ENCODE peak calls at places on chromosomes 11 and 22, in six cellular contexts. One of them, this sample, is unnamed.

GRCh38 chr11:14422052-14422813 is 63.2 kb upstream of the RRAS2 start:
- DNase-seq in prostate gland: peak; percentile 22
- DNase-seq in WTC11: peak; percentile 69
- DNase-seq in CD4-positive, alpha-beta T cell: no peak
- DNase-seq in GM12865: no peak
- DNase-seq in heart left ventricle: peak; percentile 90
- DNase-seq in this sample: no peak

GRCh38 chr22:37186228-37186996 is 1.6 kb downstream of the C1QTNF6 start:
- DNase-seq in prostate gland: no peak
- DNase-seq in WTC11: no peak
- DNase-seq in CD4-positive, alpha-beta T cell: no peak
- DNase-seq in GM12865: peak; percentile 93
- DNase-seq in heart left ventricle: peak; percentile 46
- DNase-seq in this sample: peak; percentile 83

GRCh38 chr11:3188496-3189192 is 23.5 kb upstream of the OSBPL5 start:
- DNase-seq in prostate gland: no peak
- DNase-seq in WTC11: no peak
- DNase-seq in CD4-positive, alpha-beta T cell: peak; percentile 14
- DNase-seq in GM12865: no peak
- DNase-seq in heart left ventricle: no peak
- DNase-seq in this sample: no peak

GRCh38 chr11:69841859-69842698 is 22.9 kb upstream of the FGF3 start:
- DNase-seq in prostate gland: no peak
- DNase-seq in WTC11: peak; percentile 65
- DNase-seq in CD4-positive, alpha-beta T cell: peak; percentile 32
- DNase-seq in GM12865: peak; percentile 35
- DNase-seq in heart left ventricle: no peak
- DNase-seq in this sample: peak; percentile 57

GRCh38 chr11:26717761-26718160 is 4.1 kb downstream of the SLC5A12 start:
- DNase-seq in prostate gland: no peak
- DNase-seq in WTC11: no peak
- DNase-seq in CD4-positive, alpha-beta T cell: no peak
- DNase-seq in GM12865: no peak
- DNase-seq in heart left ventricle: no peak
- DNase-seq in this sample: no peak

GRCh38 chr11:15535414-15535813 is 420.7 kb downstream of the INSC start:
- DNase-seq in prostate gland: no peak
- DNase-seq in WTC11: no peak
- DNase-seq in CD4-positive, alpha-beta T cell: no peak
- DNase-seq in GM12865: no peak
- DNase-seq in heart left ventricle: no peak
- DNase-seq in this sample: no peak

GRCh38 chr11:17646451-17647145 is 72.8 kb upstream of the MYOD1 start:
- DNase-seq in prostate gland: no peak
- DNase-seq in WTC11: no peak
- DNase-seq in CD4-positive, alpha-beta T cell: no peak
- DNase-seq in GM12865: no peak
- DNase-seq in heart left ventricle: no peak
- DNase-seq in this sample: peak; percentile 2

GRCh38 chr11:77074205-77074604 is 7.4 kb downstream of the CAPN5 start:
- DNase-seq in prostate gland: no peak
- DNase-seq in WTC11: no peak
- DNase-seq in CD4-positive, alpha-beta T cell: no peak
- DNase-seq in GM12865: no peak
- DNase-seq in heart left ventricle: no peak
- DNase-seq in this sample: no peak

GRCh38 chr11:47750725-47751124 is 16.4 kb downstream of the FNBP4 start:
- DNase-seq in prostate gland: no peak
- DNase-seq in WTC11: no peak
- DNase-seq in CD4-positive, alpha-beta T cell: no peak
- DNase-seq in GM12865: no peak
- DNase-seq in heart left ventricle: no peak
- DNase-seq in this sample: no peak

GRCh38 chr11:107699371-107700348 is 12.2 kb downstream of the SLN start:
- DNase-seq in prostate gland: no peak
- DNase-seq in WTC11: no peak
- DNase-seq in CD4-positive, alpha-beta T cell: no peak
- DNase-seq in GM12865: no peak
- DNase-seq in heart left ventricle: no peak
- DNase-seq in this sample: no peak

GRCh38 chr22:47632646-47633045 is 870.2 kb downstream of the TBC1D22A start:
- DNase-seq in prostate gland: no peak
- DNase-seq in WTC11: no peak
- DNase-seq in CD4-positive, alpha-beta T cell: no peak
- DNase-seq in GM12865: no peak
- DNase-seq in heart left ventricle: no peak
- DNase-seq in this sample: no peak

GRCh38 chr11:13140028-13140870 is 131.1 kb downstream of the RASSF10 start:
- DNase-seq in prostate gland: no peak
- DNase-seq in WTC11: no peak
- DNase-seq in CD4-positive, alpha-beta T cell: no peak
- DNase-seq in GM12865: peak; percentile 63
- DNase-seq in heart left ventricle: no peak
- DNase-seq in this sample: no peak

GRCh38 chr22:29165336-29166060 is 40.2 kb upstream of the EMID1 start:
- DNase-seq in prostate gland: no peak
- DNase-seq in WTC11: no peak
- DNase-seq in CD4-positive, alpha-beta T cell: no peak
- DNase-seq in GM12865: peak; percentile 17
- DNase-seq in heart left ventricle: peak; percentile 19
- DNase-seq in this sample: no peak

GRCh38 chr22:36234919-36235318 is 4.4 kb downstream of the APOL2 start:
- DNase-seq in prostate gland: no peak
- DNase-seq in WTC11: no peak
- DNase-seq in CD4-positive, alpha-beta T cell: no peak
- DNase-seq in GM12865: no peak
- DNase-seq in heart left ventricle: no peak
- DNase-seq in this sample: no peak

GRCh38 chr22:49534386-49534785 is 293.3 kb downstream of the BRD1 start:
- DNase-seq in prostate gland: no peak
- DNase-seq in WTC11: peak; percentile 11
- DNase-seq in CD4-positive, alpha-beta T cell: peak; percentile 25
- DNase-seq in GM12865: no peak
- DNase-seq in heart left ventricle: peak; percentile 57
- DNase-seq in this sample: no peak

GRCh38 chr11:86245369-86246292 is 1.1 kb downstream of the EED start:
- DNase-seq in prostate gland: no peak
- DNase-seq in WTC11: no peak
- DNase-seq in CD4-positive, alpha-beta T cell: no peak
- DNase-seq in GM12865: peak; percentile 62
- DNase-seq in heart left ventricle: no peak
- DNase-seq in this sample: peak; percentile 26

GRCh38 chr11:91231226-91231625 is 993.4 kb upstream of the FAT3 start:
- DNase-seq in prostate gland: no peak
- DNase-seq in WTC11: no peak
- DNase-seq in CD4-positive, alpha-beta T cell: no peak
- DNase-seq in GM12865: no peak
- DNase-seq in heart left ventricle: no peak
- DNase-seq in this sample: no peak

GRCh38 chr22:17912942-17913704 is 111.2 kb downstream of the MICAL3 start:
- DNase-seq in prostate gland: no peak
- DNase-seq in WTC11: no peak
- DNase-seq in CD4-positive, alpha-beta T cell: no peak
- DNase-seq in GM12865: no peak
- DNase-seq in heart left ventricle: no peak
- DNase-seq in this sample: no peak

GRCh38 chr22:17911887-17912286 is 112.5 kb downstream of the MICAL3 start:
- DNase-seq in prostate gland: no peak
- DNase-seq in WTC11: no peak
- DNase-seq in CD4-positive, alpha-beta T cell: no peak
- DNase-seq in GM12865: no peak
- DNase-seq in heart left ventricle: no peak
- DNase-seq in this sample: no peak

GRCh38 chr22:17911312-17911705 is 113.1 kb downstream of the MICAL3 start:
- DNase-seq in prostate gland: no peak
- DNase-seq in WTC11: no peak
- DNase-seq in CD4-positive, alpha-beta T cell: no peak
- DNase-seq in GM12865: no peak
- DNase-seq in heart left ventricle: no peak
- DNase-seq in this sample: no peak

GRCh38 chr22:17907731-17908051 is 116.7 kb downstream of the MICAL3 start:
- DNase-seq in prostate gland: no peak
- DNase-seq in WTC11: no peak
- DNase-seq in CD4-positive, alpha-beta T cell: no peak
- DNase-seq in GM12865: no peak
- DNase-seq in heart left ventricle: no peak
- DNase-seq in this sample: no peak

DNA sequence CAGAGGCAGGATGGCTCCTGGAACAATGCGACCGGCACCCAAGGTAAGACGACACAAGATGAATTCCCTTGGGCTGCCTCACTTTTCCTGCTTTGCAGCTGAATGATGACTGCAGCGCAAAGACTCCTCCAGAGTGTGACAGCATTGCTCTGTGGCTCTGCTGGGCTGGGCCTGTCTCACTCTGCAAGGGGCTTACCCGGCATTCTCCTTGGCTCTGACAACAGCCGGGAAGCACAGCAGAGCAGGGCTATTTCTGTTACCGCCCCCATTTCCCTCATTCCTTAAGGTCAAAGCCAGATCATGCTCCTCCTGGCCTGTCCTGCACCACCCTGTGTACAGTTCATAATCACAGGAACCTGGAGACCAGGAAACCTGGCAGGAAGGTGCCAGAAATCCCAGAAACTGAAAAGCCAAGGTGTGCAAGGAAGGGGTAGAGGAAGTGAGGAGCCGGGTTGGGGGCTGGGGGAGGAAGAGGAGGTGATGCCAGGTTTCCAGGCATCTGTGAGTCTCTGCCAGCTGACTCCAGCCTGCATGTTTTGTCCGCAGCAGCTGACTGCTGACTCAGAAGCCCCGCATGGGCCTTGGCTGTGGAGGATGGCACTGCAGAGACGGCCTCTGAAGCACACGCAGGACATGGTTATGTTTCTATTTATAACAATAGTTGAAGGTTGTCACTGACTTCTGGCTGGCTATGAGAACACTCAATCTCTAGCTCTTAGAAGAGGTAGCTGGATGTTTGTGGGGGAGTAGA is 113.6 kb downstream of the MICAL3 start:
- DNase-seq in prostate gland: peak; percentile 39
- DNase-seq in WTC11: peak; percentile 61
- DNase-seq in CD4-positive, alpha-beta T cell: no peak
- DNase-seq in GM12865: no peak
- DNase-seq in heart left ventricle: peak; percentile 80
- DNase-seq in this sample: peak; percentile 43
- TF ChIP-seq CTCF in prostate gland: peak; percentile 31
- TF ChIP-seq CTCF in WTC11: no peak
- TF ChIP-seq CTCF in CD4-positive, alpha-beta T cell: no peak
- TF ChIP-seq CTCF in GM12865: peak; percentile 4
- TF ChIP-seq CTCF in heart left ventricle: peak; percentile 51
- TF ChIP-seq CTCF in this sample: peak; percentile 47

GRCh38 chr11:79054636-79055035 is 386.2 kb downstream of the TENM4 start:
- DNase-seq in prostate gland: no peak
- DNase-seq in WTC11: no peak
- DNase-seq in CD4-positive, alpha-beta T cell: no peak
- DNase-seq in GM12865: no peak
- DNase-seq in heart left ventricle: no peak
- DNase-seq in this sample: no peak

GRCh38 chr11:79059171-79059570 is 381.7 kb downstream of the TENM4 start:
- DNase-seq in prostate gland: no peak
- DNase-seq in WTC11: no peak
- DNase-seq in CD4-positive, alpha-beta T cell: no peak
- DNase-seq in GM12865: no peak
- DNase-seq in heart left ventricle: no peak
- DNase-seq in this sample: no peak

GRCh38 chr11:79052539-79052938 is 388.3 kb downstream of the TENM4 start:
- DNase-seq in prostate gland: no peak
- DNase-seq in WTC11: peak; percentile 55
- DNase-seq in CD4-positive, alpha-beta T cell: no peak
- DNase-seq in GM12865: no peak
- DNase-seq in heart left ventricle: no peak
- DNase-seq in this sample: no peak

GRCh38 chr11:79060081-79060480 is 380.7 kb downstream of the TENM4 start:
- DNase-seq in prostate gland: no peak
- DNase-seq in WTC11: no peak
- DNase-seq in CD4-positive, alpha-beta T cell: no peak
- DNase-seq in GM12865: no peak
- DNase-seq in heart left ventricle: no peak
- DNase-seq in this sample: no peak

GRCh38 chr11:79055866-79056632 is 384.8 kb downstream of the TENM4 start:
- DNase-seq in prostate gland: no peak
- DNase-seq in WTC11: no peak
- DNase-seq in CD4-positive, alpha-beta T cell: no peak
- DNase-seq in GM12865: no peak
- DNase-seq in heart left ventricle: no peak
- DNase-seq in this sample: no peak
- TF ChIP-seq CTCF in prostate gland: no peak
- TF ChIP-seq CTCF in WTC11: no peak
- TF ChIP-seq CTCF in CD4-positive, alpha-beta T cell: no peak
- TF ChIP-seq CTCF in GM12865: no peak
- TF ChIP-seq CTCF in heart left ventricle: no peak
- TF ChIP-seq CTCF in this sample: no peak

GRCh38 chr11:356610-357009 is 12.7 kb upstream of the B4GALNT4 start:
- DNase-seq in prostate gland: no peak
- DNase-seq in WTC11: no peak
- DNase-seq in CD4-positive, alpha-beta T cell: no peak
- DNase-seq in GM12865: no peak
- DNase-seq in heart left ventricle: no peak
- DNase-seq in this sample: no peak

GRCh38 chr11:357582-357981 is 11.7 kb upstream of the B4GALNT4 start:
- DNase-seq in prostate gland: no peak
- DNase-seq in WTC11: no peak
- DNase-seq in CD4-positive, alpha-beta T cell: no peak
- DNase-seq in GM12865: no peak
- DNase-seq in heart left ventricle: no peak
- DNase-seq in this sample: no peak

GRCh38 chr11:358129-358805 is 11.0 kb upstream of the B4GALNT4 start:
- DNase-seq in prostate gland: no peak
- DNase-seq in WTC11: no peak
- DNase-seq in CD4-positive, alpha-beta T cell: no peak
- DNase-seq in GM12865: no peak
- DNase-seq in heart left ventricle: no peak
- DNase-seq in this sample: no peak

GRCh38 chr11:353315-353857 is 15.9 kb upstream of the B4GALNT4 start:
- DNase-seq in prostate gland: peak; percentile 88
- DNase-seq in WTC11: no peak
- DNase-seq in CD4-positive, alpha-beta T cell: no peak
- DNase-seq in GM12865: no peak
- DNase-seq in heart left ventricle: peak; percentile 88
- DNase-seq in this sample: no peak

GRCh38 chr11:355581-356458 is 13.5 kb upstream of the B4GALNT4 start:
- DNase-seq in prostate gland: peak; percentile 88
- DNase-seq in WTC11: peak; percentile 93
- DNase-seq in CD4-positive, alpha-beta T cell: peak; percentile 90
- DNase-seq in GM12865: peak; percentile 88
- DNase-seq in heart left ventricle: peak; percentile 97
- DNase-seq in this sample: peak; percentile 90
- TF ChIP-seq CTCF in prostate gland: no peak
- TF ChIP-seq CTCF in WTC11: no peak
- TF ChIP-seq CTCF in CD4-positive, alpha-beta T cell: no peak
- TF ChIP-seq CTCF in GM12865: no peak
- TF ChIP-seq CTCF in heart left ventricle: no peak
- TF ChIP-seq CTCF in this sample: no peak

GRCh38 chr11:31237819-31238771 is 131.4 kb downstream of the DCDC1 start:
- DNase-seq in prostate gland: no peak
- DNase-seq in WTC11: peak; percentile 17
- DNase-seq in CD4-positive, alpha-beta T cell: no peak
- DNase-seq in GM12865: no peak
- DNase-seq in heart left ventricle: no peak
- DNase-seq in this sample: no peak

GRCh38 chr11:31236052-31236652 is 133.4 kb downstream of the DCDC1 start:
- DNase-seq in prostate gland: no peak
- DNase-seq in WTC11: no peak
- DNase-seq in CD4-positive, alpha-beta T cell: no peak
- DNase-seq in GM12865: no peak
- DNase-seq in heart left ventricle: no peak
- DNase-seq in this sample: no peak

GRCh38 chr11:31240340-31240904 is 129.1 kb downstream of the DCDC1 start:
- DNase-seq in prostate gland: peak; percentile 5
- DNase-seq in WTC11: peak; percentile 39
- DNase-seq in CD4-positive, alpha-beta T cell: no peak
- DNase-seq in GM12865: peak; percentile 47
- DNase-seq in heart left ventricle: no peak
- DNase-seq in this sample: no peak
- TF ChIP-seq CTCF in prostate gland: peak; percentile 40
- TF ChIP-seq CTCF in WTC11: peak; percentile 37
- TF ChIP-seq CTCF in CD4-positive, alpha-beta T cell: peak; percentile 64
- TF ChIP-seq CTCF in GM12865: peak; percentile 52
- TF ChIP-seq CTCF in heart left ventricle: peak; percentile 46
- TF ChIP-seq CTCF in this sample: peak; percentile 42